ENCODE peak calls at places on chromosomes 7 and 10, in five cellular contexts. R is hepatocyte; P is Panc1; B is body of pancreas; W is naive thymus-derived CD4-positive, alpha-beta T cell. S is an unnamed sample. For H3K36me3 and H3K4me1, the result is how much of the 10 kb centered on the place peaks cover.

GRCh38 chr10:29947701-29948060 is 111.7 kb downstream of the JCAD start:
- DNase-seq in R (no peak), P (no peak), B (peak), W (no peak), S (no peak)

GRCh38 chr10:104449402-104449801 is 95.8 kb downstream of the CFAP58 start:
- DNase-seq in R (no peak), P (no peak), B (no peak), W (no peak), S (no peak)

GRCh38 chr7:108270385-108270784 is 140.2 kb upstream of the LAMB4 start:
- DNase-seq in R (no peak), P (no peak), B (no peak), W (no peak), S (no peak)

GRCh38 chr7:44398506-44398905 is 73.1 kb upstream of the CAMK2B start:
- DNase-seq in R (no peak), P (no peak), B (peak), W (no peak), S (no peak)

GRCh38 chr10:19283285-19283684 is 234.7 kb downstream of the MALRD1 start:
- DNase-seq in R (no peak), P (no peak), B (no peak), W (no peak), S (no peak)

GRCh38 chr7:94452257-94452656 is 57.4 kb upstream of the CASD1 start:
- DNase-seq in R (peak), P (no peak), B (peak), W (no peak), S (no peak)

GRCh38 chr7:44196450-44196872 is 4.3 kb upstream of the YKT6 start:
- DNase-seq in R (peak), P (no peak), B (no peak), W (peak), S (peak)

GRCh38 chr10:73076361-73077183 is 20.1 kb downstream of the P4HA1 start:
- DNase-seq in R (peak), P (no peak), B (peak), W (no peak), S (no peak)

GRCh38 chr7:144517762-144518161 is 114.3 kb upstream of the NOBOX start:
- DNase-seq in R (no peak), P (no peak), B (no peak), W (peak), S (no peak)

GRCh38 chr10:44973323-44974081 is 5.1 kb downstream of the DEPP1 start:
- DNase-seq in R (no peak), P (no peak), B (peak), W (no peak), S (no peak)

GRCh38 chr10:44039599-44039998 is 345.3 kb downstream of the CXCL12 start:
- DNase-seq in R (no peak), P (no peak), B (no peak), W (no peak), S (no peak)

GRCh38 chr7:155886391-155887173 is 74.3 kb upstream of the SHH start:
- DNase-seq in R (no peak), P (no peak), B (no peak), W (no peak), S (no peak)

GRCh38 chr10:96512524-96512991 is 1.2 kb downstream of the TLL2 start:
- DNase-seq in R (peak), P (no peak), B (peak), W (no peak), S (no peak)

GRCh38 chr7:133646493-133647154 is 393.7 kb downstream of the EXOC4 start:
- DNase-seq in R (no peak), P (no peak), B (no peak), W (no peak), S (no peak)

GRCh38 chr7:132251327-132251659 is 325.0 kb downstream of the PLXNA4 start:
- DNase-seq in R (peak), P (no peak), B (peak), W (no peak), S (no peak)

GRCh38 chr10:61822781-61823230 is 78.7 kb upstream of the ARID5B start:
- DNase-seq in R (no peak), P (no peak), B (no peak), W (no peak), S (no peak)

GRCh38 chr7:23044581-23044980 is 30.7 kb upstream of the HYCC1 start:
- DNase-seq in R (no peak), P (no peak), B (no peak), W (no peak), S (no peak)

GRCh38 chr7:117997862-117998825 is 124.9 kb upstream of the CTTNBP2 start:
- DNase-seq in R (no peak), P (no peak), B (no peak), W (no peak), S (no peak)

GRCh38 chr7:140696679-140697446 is at the start of gene NDUFB2:
- DNase-seq in R (peak), P (peak), B (peak), W (peak), S (peak)

DNA sequence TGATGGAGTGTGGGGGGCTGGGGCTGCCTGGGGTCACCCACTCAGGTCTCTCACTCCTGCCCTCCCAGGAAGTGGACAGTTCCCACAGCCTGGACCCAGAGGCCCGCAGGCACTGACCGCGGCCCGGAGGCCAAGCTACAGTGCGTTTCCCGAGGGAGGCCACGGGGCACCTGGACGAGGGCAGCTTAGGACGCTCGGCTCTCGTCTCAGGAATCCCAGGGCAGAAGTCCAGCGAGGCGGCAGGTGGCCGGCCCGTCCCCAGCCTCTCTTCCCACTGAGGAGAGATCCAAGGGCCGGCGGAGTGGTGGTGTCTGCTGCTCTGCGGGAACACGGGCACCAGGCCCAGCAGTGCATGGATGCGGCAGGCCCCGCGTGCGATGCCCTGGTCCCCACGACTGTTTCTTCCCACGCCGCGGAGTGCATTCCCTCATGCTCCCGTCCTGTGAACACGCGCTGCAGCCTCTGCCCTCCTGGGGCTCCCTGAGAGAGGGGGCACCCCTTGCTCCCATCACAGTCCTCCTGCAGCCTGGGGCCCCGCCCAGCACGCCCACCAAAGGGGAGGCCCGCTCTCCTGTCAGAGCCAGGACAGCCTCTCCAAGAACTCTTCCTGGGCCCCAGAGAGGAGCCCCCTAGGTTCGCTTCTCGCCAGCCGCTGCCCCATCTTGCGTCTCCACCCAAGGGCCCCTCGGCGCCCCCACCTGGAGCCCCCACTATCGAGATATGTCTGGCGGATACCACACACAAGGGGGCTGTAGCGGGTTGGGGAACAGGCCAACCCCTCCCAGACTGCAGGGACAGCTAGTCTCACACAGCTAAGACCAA is 24.3 kb upstream of the GPR146 start:
- DNase-seq in R (no peak), P (no peak), B (no peak), W (no peak), S (no peak)
- H3K36me3 ChIP-seq in R (under half), P (under half), B (under half), W (under half), S (under half)

GRCh38 chr10:77841711-77842375 is 84.7 kb downstream of the DLG5 start:
- DNase-seq in R (no peak), P (no peak), B (no peak), W (no peak), S (no peak)

GRCh38 chr10:77840636-77841035 is 85.9 kb downstream of the DLG5 start:
- DNase-seq in R (no peak), P (no peak), B (no peak), W (no peak), S (no peak)

GRCh38 chr10:77844177-77844576 is 82.4 kb downstream of the DLG5 start:
- DNase-seq in R (peak), P (no peak), B (no peak), W (no peak), S (no peak)

GRCh38 chr10:77843264-77843663 is 83.3 kb downstream of the DLG5 start:
- DNase-seq in R (no peak), P (no peak), B (no peak), W (no peak), S (no peak)

DNA sequence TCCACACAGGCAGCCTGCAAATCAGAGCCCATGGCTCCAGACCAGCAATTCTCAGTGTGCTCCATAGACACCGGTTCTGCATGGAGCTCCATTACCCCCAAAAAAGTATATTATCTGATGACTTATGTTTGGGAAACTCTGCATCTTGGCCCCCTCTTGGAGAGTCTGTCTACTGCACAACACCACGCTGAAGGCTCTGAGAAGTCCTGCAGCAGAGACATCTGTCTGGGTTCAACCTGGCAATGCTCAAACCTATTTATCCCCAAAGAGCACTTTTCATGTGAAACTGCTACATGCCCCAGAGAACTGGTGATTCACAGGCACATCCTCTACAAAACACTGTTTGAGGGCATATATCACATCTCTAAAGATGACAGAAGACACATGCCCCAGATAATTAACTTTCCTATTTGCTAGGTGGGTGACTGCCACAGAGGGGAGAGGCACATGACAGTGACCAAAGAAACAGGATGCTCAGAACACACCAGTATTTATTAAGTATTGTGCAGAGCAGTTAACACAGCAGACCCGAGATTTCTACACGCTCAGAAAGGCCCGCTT is 83.8 kb downstream of the DLG5 start:
- DNase-seq in R (no peak), P (no peak), B (no peak), W (no peak), S (no peak)
- H3K4me1 ChIP-seq in R (under half), P (under half), B (under half), W (under half), S (under half)

GRCh38 chr7:130500910-130501309 is 9.0 kb downstream of the MEST start:
- DNase-seq in R (no peak), P (no peak), B (no peak), W (no peak), S (no peak)

GRCh38 chr7:130494480-130494879 is 2.6 kb downstream of the MEST start:
- DNase-seq in R (no peak), P (no peak), B (no peak), W (no peak), S (no peak)

GRCh38 chr7:130506358-130506757 is 14.5 kb downstream of the MEST start:
- DNase-seq in R (no peak), P (no peak), B (no peak), W (no peak), S (no peak)

GRCh38 chr7:130505753-130506152 is 13.9 kb downstream of the MEST start:
- DNase-seq in R (no peak), P (no peak), B (no peak), W (no peak), S (no peak)

DNA sequence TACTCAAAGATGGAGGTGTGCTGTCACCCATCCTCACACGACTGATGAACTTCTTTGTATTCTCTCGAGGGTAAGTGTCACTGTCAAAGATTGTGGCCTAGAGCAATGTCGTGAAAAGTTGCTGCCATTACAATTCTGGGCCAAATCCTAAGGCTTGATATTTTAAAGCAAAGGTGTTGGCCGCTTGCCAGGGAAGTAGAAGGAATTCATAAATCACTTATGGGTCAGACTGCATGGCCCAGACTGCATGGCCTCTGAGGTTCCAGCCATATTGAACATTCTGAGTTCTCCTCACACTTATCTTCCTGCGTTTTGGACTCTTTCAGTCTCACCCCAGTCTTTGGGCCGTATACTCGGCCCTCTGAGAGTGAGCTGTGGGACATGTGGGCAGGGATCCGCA is 8.6 kb downstream of the MEST start:
- DNase-seq in R (no peak), P (no peak), B (no peak), W (no peak), S (no peak)
- H3K36me3 ChIP-seq in R (under half), P (under half), B (under half), W (under half), S (half or more)

GRCh38 chr10:22629126-22629525 is 85.3 kb downstream of the PIP4K2A start:
- DNase-seq in R (no peak), P (no peak), B (no peak), W (no peak), S (no peak)

GRCh38 chr10:22631185-22631584 is 83.2 kb downstream of the PIP4K2A start:
- DNase-seq in R (no peak), P (no peak), B (no peak), W (no peak), S (no peak)

GRCh38 chr10:22630229-22631174 is 83.9 kb downstream of the PIP4K2A start:
- DNase-seq in R (no peak), P (no peak), B (no peak), W (peak), S (no peak)

GRCh38 chr10:22628309-22628708 is 86.1 kb downstream of the PIP4K2A start:
- DNase-seq in R (no peak), P (no peak), B (no peak), W (no peak), S (no peak)

DNA sequence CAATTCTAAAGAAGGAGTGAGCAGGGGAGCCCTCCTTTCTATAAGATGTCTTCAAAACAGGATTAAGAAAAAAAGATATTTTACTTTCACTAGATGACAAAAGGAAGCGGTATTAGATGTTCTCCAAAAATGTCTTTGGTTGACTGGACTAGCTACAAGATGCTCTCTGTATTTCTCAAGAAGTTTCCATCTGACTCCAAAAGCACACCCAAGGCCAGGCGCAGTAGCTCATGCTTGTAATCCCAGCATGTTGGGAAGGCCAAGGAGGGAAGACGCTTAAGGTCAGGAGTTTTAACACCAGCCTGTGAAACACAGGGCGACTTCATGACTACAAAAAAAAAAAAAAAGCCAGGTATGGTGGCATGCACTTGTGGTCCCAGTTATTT is 84.5 kb downstream of the PIP4K2A start:
- DNase-seq in R (no peak), P (no peak), B (no peak), W (no peak), S (no peak)
- H3K4me1 ChIP-seq in R (under half), P (under half), B (under half), W (half or more), S (under half)

GRCh38 chr10:128070161-128070560 is 56.1 kb downstream of the MKI67 start:
- DNase-seq in R (no peak), P (no peak), B (no peak), W (no peak), S (no peak)
- H3K36me3 ChIP-seq in R (under half), P (under half), B (under half), W (half or more), S (half or more)

GRCh38 chr10:12418000-12418399 is 68.7 kb downstream of the CAMK1D start:
- DNase-seq in R (no peak), P (no peak), B (peak), W (no peak), S (no peak)
- H3K4me1 ChIP-seq in R (under half), P (under half), B (under half), W (under half), S (under half)

DNA sequence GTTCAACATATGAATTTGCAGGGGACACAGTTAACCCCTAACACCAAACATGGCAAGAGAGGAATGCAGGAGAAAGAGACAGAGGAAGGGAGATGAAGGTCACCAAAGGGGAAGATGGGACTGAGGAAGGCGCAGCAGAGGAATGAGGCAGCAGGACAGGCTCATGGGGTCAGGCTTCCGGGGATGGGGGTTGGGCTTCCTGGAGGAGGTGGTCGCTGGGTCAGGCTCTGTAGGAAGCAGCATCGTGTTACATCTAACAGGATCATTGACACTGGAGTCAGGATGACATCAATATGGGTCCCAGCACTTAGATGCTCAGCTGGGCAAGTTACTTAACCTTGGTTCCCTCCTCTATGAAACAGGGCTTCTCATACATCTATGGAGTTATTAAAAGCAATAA is 113.2 kb downstream of the NPTX2 start:
- DNase-seq in R (no peak), P (no peak), B (no peak), W (no peak), S (no peak)
- H3K36me3 ChIP-seq in R (under half), P (under half), B (under half), W (under half), S (under half)

GRCh38 chr10:132390455-132391371 is 6.3 kb upstream of the PWWP2B start:
- DNase-seq in R (no peak), P (no peak), B (no peak), W (no peak), S (peak)
- H3K4me1 ChIP-seq in R (under half), P (under half), B (under half), W (under half), S (under half)